ENCODE peak calls at places on chromosomes 2 and 18, in eight cellular contexts. One of them, this sample, is unnamed.

GRCh38 chr2:126887506-126887905 is 11.2 kb upstream of the TEX51 start:
- DNase-seq in IMR-90: no peak
- DNase-seq in PC-9: no peak
- DNase-seq in breast epithelium: peak; percentile 24
- DNase-seq in mucosa of descending colon: no peak
- DNase-seq in CD4-positive, alpha-beta memory T cell: no peak
- DNase-seq in endothelial cell of umbilical vein: no peak
- DNase-seq in GM23338: no peak
- DNase-seq in this sample: no peak

GRCh38 chr2:40105593-40105992 is 326.5 kb upstream of the THUMPD2 start:
- DNase-seq in PC-9: no peak
- DNase-seq in mucosa of descending colon: no peak
- DNase-seq in GM23338: no peak
- DNase-seq in IMR-90: peak; percentile 33
- DNase-seq in CD4-positive, alpha-beta memory T cell: no peak
- DNase-seq in endothelial cell of umbilical vein: no peak
- DNase-seq in breast epithelium: no peak
- DNase-seq in this sample: no peak

GRCh38 chr2:204315236-204315662 is 230.0 kb upstream of the PARD3B start:
- DNase-seq in breast epithelium: no peak
- DNase-seq in mucosa of descending colon: no peak
- DNase-seq in IMR-90: peak; percentile 32
- DNase-seq in endothelial cell of umbilical vein: no peak
- DNase-seq in CD4-positive, alpha-beta memory T cell: no peak
- DNase-seq in PC-9: no peak
- DNase-seq in GM23338: no peak
- DNase-seq in this sample: no peak

GRCh38 chr2:214019229-214019972 is 391.5 kb upstream of the VWC2L start:
- DNase-seq in endothelial cell of umbilical vein: peak; percentile 94
- DNase-seq in IMR-90: peak; percentile 97
- DNase-seq in breast epithelium: no peak
- DNase-seq in PC-9: peak; percentile 96
- DNase-seq in CD4-positive, alpha-beta memory T cell: no peak
- DNase-seq in GM23338: no peak
- DNase-seq in mucosa of descending colon: no peak
- DNase-seq in this sample: peak; percentile 95

GRCh38 chr2:188132385-188132784 is 159.3 kb upstream of the GULP1 start:
- DNase-seq in endothelial cell of umbilical vein: no peak
- DNase-seq in GM23338: no peak
- DNase-seq in mucosa of descending colon: no peak
- DNase-seq in IMR-90: no peak
- DNase-seq in PC-9: no peak
- DNase-seq in breast epithelium: no peak
- DNase-seq in CD4-positive, alpha-beta memory T cell: no peak
- DNase-seq in this sample: no peak

GRCh38 chr18:13313006-13313661 is 94.6 kb downstream of the LDLRAD4 start:
- DNase-seq in IMR-90: no peak
- DNase-seq in breast epithelium: no peak
- DNase-seq in mucosa of descending colon: no peak
- DNase-seq in PC-9: no peak
- DNase-seq in GM23338: no peak
- DNase-seq in endothelial cell of umbilical vein: no peak
- DNase-seq in CD4-positive, alpha-beta memory T cell: no peak
- DNase-seq in this sample: no peak

GRCh38 chr2:185456517-185456916 is 282.1 kb upstream of the FSIP2 start:
- DNase-seq in endothelial cell of umbilical vein: no peak
- DNase-seq in GM23338: no peak
- DNase-seq in mucosa of descending colon: no peak
- DNase-seq in PC-9: no peak
- DNase-seq in IMR-90: no peak
- DNase-seq in breast epithelium: no peak
- DNase-seq in CD4-positive, alpha-beta memory T cell: no peak
- DNase-seq in this sample: peak; percentile 81

GRCh38 chr2:214593723-214594122 is 182.9 kb downstream of the VWC2L start:
- DNase-seq in PC-9: peak; percentile 48
- DNase-seq in CD4-positive, alpha-beta memory T cell: no peak
- DNase-seq in endothelial cell of umbilical vein: no peak
- DNase-seq in GM23338: peak; percentile 89
- DNase-seq in IMR-90: peak; percentile 93
- DNase-seq in mucosa of descending colon: no peak
- DNase-seq in breast epithelium: no peak
- DNase-seq in this sample: peak; percentile 41

GRCh38 chr2:82950148-82950547 is 1508.9 kb downstream of the SUCLG1 start:
- DNase-seq in CD4-positive, alpha-beta memory T cell: no peak
- DNase-seq in mucosa of descending colon: no peak
- DNase-seq in breast epithelium: no peak
- DNase-seq in GM23338: no peak
- DNase-seq in endothelial cell of umbilical vein: no peak
- DNase-seq in PC-9: no peak
- DNase-seq in IMR-90: no peak
- DNase-seq in this sample: no peak

GRCh38 chr2:217106650-217107014 is 246.8 kb upstream of the TNP1 start:
- DNase-seq in endothelial cell of umbilical vein: no peak
- DNase-seq in CD4-positive, alpha-beta memory T cell: no peak
- DNase-seq in mucosa of descending colon: no peak
- DNase-seq in GM23338: peak; percentile 75
- DNase-seq in PC-9: no peak
- DNase-seq in IMR-90: peak; percentile 65
- DNase-seq in breast epithelium: no peak
- DNase-seq in this sample: peak; percentile 55

GRCh38 chr2:239787651-239788050 is 237.5 kb downstream of the NDUFA10 start:
- DNase-seq in mucosa of descending colon: no peak
- DNase-seq in GM23338: no peak
- DNase-seq in endothelial cell of umbilical vein: no peak
- DNase-seq in breast epithelium: no peak
- DNase-seq in CD4-positive, alpha-beta memory T cell: no peak
- DNase-seq in IMR-90: no peak
- DNase-seq in PC-9: no peak
- DNase-seq in this sample: no peak

GRCh38 chr18:45069542-45069941 is 388.9 kb downstream of the SETBP1 start:
- DNase-seq in CD4-positive, alpha-beta memory T cell: no peak
- DNase-seq in endothelial cell of umbilical vein: no peak
- DNase-seq in IMR-90: no peak
- DNase-seq in mucosa of descending colon: no peak
- DNase-seq in breast epithelium: no peak
- DNase-seq in GM23338: no peak
- DNase-seq in PC-9: no peak
- DNase-seq in this sample: no peak

GRCh38 chr2:102488063-102488462 is 15.0 kb downstream of the SLC9A4 start:
- DNase-seq in mucosa of descending colon: no peak
- DNase-seq in IMR-90: peak; percentile 51
- DNase-seq in GM23338: no peak
- DNase-seq in PC-9: peak; percentile 99
- DNase-seq in breast epithelium: no peak
- DNase-seq in endothelial cell of umbilical vein: peak; percentile 4
- DNase-seq in CD4-positive, alpha-beta memory T cell: no peak
- DNase-seq in this sample: peak; percentile 95

GRCh38 chr2:102245266-102246151 is 58.7 kb downstream of the IL1RL2 start:
- DNase-seq in CD4-positive, alpha-beta memory T cell: no peak
- DNase-seq in endothelial cell of umbilical vein: peak; percentile 20
- DNase-seq in breast epithelium: no peak
- DNase-seq in PC-9: no peak
- DNase-seq in mucosa of descending colon: no peak
- DNase-seq in IMR-90: peak; percentile 18
- DNase-seq in GM23338: peak; percentile 59
- DNase-seq in this sample: peak; percentile 49

GRCh38 chr2:67453365-67453764 is 56.2 kb downstream of the ETAA1 start:
- DNase-seq in breast epithelium: no peak
- DNase-seq in IMR-90: peak; percentile 70
- DNase-seq in PC-9: peak; percentile 46
- DNase-seq in CD4-positive, alpha-beta memory T cell: no peak
- DNase-seq in endothelial cell of umbilical vein: no peak
- DNase-seq in GM23338: no peak
- DNase-seq in mucosa of descending colon: no peak
- DNase-seq in this sample: peak; percentile 84
- H3K4me1 ChIP-seq in breast epithelium: no peaks in the 10 kb centered on the region
- H3K4me1 ChIP-seq in IMR-90: no peaks in the 10 kb centered on the region
- H3K4me1 ChIP-seq in PC-9: peaks cover 37% of the 10 kb centered on the region
- H3K4me1 ChIP-seq in CD4-positive, alpha-beta memory T cell: no peaks in the 10 kb centered on the region
- H3K4me1 ChIP-seq in endothelial cell of umbilical vein: no peaks in the 10 kb centered on the region
- H3K4me1 ChIP-seq in GM23338: no peaks in the 10 kb centered on the region
- H3K4me1 ChIP-seq in mucosa of descending colon: no peaks in the 10 kb centered on the region
- H3K4me1 ChIP-seq in this sample: peaks cover 55% of the 10 kb centered on the region

DNA sequence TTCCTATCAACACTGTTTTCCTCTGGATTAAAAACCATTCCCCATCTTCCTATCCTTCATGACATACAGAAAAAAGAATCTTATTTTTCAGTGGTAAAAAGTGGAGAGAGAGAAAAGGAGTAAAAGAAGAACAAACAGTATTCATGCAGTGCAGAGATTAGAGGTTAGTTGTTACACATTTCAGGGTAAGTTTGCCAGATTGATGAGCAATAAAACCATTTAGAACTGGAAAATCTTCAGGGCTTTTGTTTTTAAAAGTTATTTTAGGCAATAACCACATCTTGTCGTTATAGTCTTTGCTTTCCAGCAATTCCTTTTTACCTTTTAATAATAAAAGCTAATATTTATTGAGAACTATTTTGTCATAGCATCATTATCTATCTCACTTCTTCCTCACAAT is 104.5 kb downstream of the GPD2 start:
- DNase-seq in mucosa of descending colon: no peak
- DNase-seq in CD4-positive, alpha-beta memory T cell: no peak
- DNase-seq in breast epithelium: no peak
- DNase-seq in PC-9: no peak
- DNase-seq in endothelial cell of umbilical vein: no peak
- DNase-seq in IMR-90: peak; percentile 4
- DNase-seq in GM23338: no peak
- DNase-seq in this sample: no peak
- H3K4me1 ChIP-seq in mucosa of descending colon: no peaks in the 10 kb centered on the region
- H3K4me1 ChIP-seq in CD4-positive, alpha-beta memory T cell: no peaks in the 10 kb centered on the region
- H3K4me1 ChIP-seq in breast epithelium: no peaks in the 10 kb centered on the region
- H3K4me1 ChIP-seq in PC-9: no peaks in the 10 kb centered on the region
- H3K4me1 ChIP-seq in endothelial cell of umbilical vein: no peaks in the 10 kb centered on the region
- H3K4me1 ChIP-seq in IMR-90: peaks cover 5% of the 10 kb centered on the region
- H3K4me1 ChIP-seq in GM23338: peaks cover under 1% of the 10 kb centered on the region
- H3K4me1 ChIP-seq in this sample: no peaks in the 10 kb centered on the region

GRCh38 chr2:62736899-62737559 is 31.5 kb downstream of the EHBP1 start:
- DNase-seq in endothelial cell of umbilical vein: no peak
- DNase-seq in GM23338: peak; percentile 42
- DNase-seq in breast epithelium: no peak
- DNase-seq in PC-9: no peak
- DNase-seq in IMR-90: no peak
- DNase-seq in mucosa of descending colon: no peak
- DNase-seq in CD4-positive, alpha-beta memory T cell: no peak
- DNase-seq in this sample: no peak
- H3K4me1 ChIP-seq in endothelial cell of umbilical vein: peaks cover 3% of the 10 kb centered on the region
- H3K4me1 ChIP-seq in GM23338: peaks cover 44% of the 10 kb centered on the region
- H3K4me1 ChIP-seq in breast epithelium: no peaks in the 10 kb centered on the region
- H3K4me1 ChIP-seq in PC-9: peaks cover 11% of the 10 kb centered on the region
- H3K4me1 ChIP-seq in IMR-90: peaks cover 4% of the 10 kb centered on the region
- H3K4me1 ChIP-seq in mucosa of descending colon: no peaks in the 10 kb centered on the region
- H3K4me1 ChIP-seq in CD4-positive, alpha-beta memory T cell: no peaks in the 10 kb centered on the region
- H3K4me1 ChIP-seq in this sample: no peaks in the 10 kb centered on the region

DNA sequence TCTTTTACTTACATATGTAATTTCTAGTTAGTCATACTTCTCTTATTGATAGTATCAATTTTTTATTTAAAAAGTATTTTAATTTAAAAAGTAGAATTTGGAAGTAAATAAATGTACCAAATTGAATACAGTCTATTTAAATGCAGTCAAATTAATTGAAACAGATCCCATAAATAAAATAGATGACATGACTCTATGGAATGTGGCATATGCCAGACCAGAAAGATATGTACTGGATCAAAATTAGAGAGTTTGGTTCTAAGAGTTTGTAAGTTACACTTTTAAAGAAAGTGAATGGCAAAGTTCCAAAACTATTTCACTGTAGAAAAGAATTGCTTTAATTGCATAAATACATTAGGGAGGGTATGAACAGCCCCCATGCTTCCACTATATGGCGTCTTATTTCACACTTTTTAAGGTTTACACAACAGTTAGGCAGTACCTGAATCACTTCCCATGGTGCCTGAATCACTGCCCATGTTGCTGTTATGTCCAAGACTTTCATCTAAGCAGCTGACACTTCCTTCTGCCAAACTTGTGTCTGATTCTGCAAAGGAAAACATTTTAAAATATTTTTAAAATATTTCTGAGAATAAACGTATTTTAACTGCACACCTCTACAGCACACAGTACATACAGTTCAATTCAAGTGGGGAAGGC is 25.2 kb downstream of the IFIH1 start:
- DNase-seq in breast epithelium: no peak
- DNase-seq in endothelial cell of umbilical vein: peak; percentile 5
- DNase-seq in PC-9: no peak
- DNase-seq in IMR-90: peak; percentile 47
- DNase-seq in GM23338: no peak
- DNase-seq in CD4-positive, alpha-beta memory T cell: no peak
- DNase-seq in mucosa of descending colon: no peak
- DNase-seq in this sample: peak; percentile 57
- H3K4me1 ChIP-seq in breast epithelium: no peaks in the 10 kb centered on the region
- H3K4me1 ChIP-seq in endothelial cell of umbilical vein: no peaks in the 10 kb centered on the region
- H3K4me1 ChIP-seq in PC-9: peaks cover 3% of the 10 kb centered on the region
- H3K4me1 ChIP-seq in IMR-90: peaks cover 2% of the 10 kb centered on the region
- H3K4me1 ChIP-seq in GM23338: no peaks in the 10 kb centered on the region
- H3K4me1 ChIP-seq in CD4-positive, alpha-beta memory T cell: no peaks in the 10 kb centered on the region
- H3K4me1 ChIP-seq in mucosa of descending colon: no peaks in the 10 kb centered on the region
- H3K4me1 ChIP-seq in this sample: peaks cover 13% of the 10 kb centered on the region

GRCh38 chr2:68756178-68756577 is 21.6 kb downstream of the ARHGAP25 start:
- DNase-seq in IMR-90: no peak
- DNase-seq in CD4-positive, alpha-beta memory T cell: no peak
- DNase-seq in mucosa of descending colon: no peak
- DNase-seq in breast epithelium: no peak
- DNase-seq in endothelial cell of umbilical vein: no peak
- DNase-seq in PC-9: no peak
- DNase-seq in GM23338: peak; percentile 65
- DNase-seq in this sample: no peak

GRCh38 chr2:68753318-68753717 is 18.7 kb downstream of the ARHGAP25 start:
- DNase-seq in breast epithelium: no peak
- DNase-seq in endothelial cell of umbilical vein: no peak
- DNase-seq in mucosa of descending colon: no peak
- DNase-seq in IMR-90: no peak
- DNase-seq in CD4-positive, alpha-beta memory T cell: peak; percentile 62
- DNase-seq in PC-9: no peak
- DNase-seq in GM23338: no peak
- DNase-seq in this sample: no peak

GRCh38 chr2:68751397-68752339 is 17.1 kb downstream of the ARHGAP25 start:
- DNase-seq in CD4-positive, alpha-beta memory T cell: peak; percentile 90
- DNase-seq in GM23338: peak; percentile 95
- DNase-seq in IMR-90: peak; percentile 87
- DNase-seq in breast epithelium: peak; percentile 92
- DNase-seq in endothelial cell of umbilical vein: peak; percentile 91
- DNase-seq in mucosa of descending colon: peak; percentile 93
- DNase-seq in PC-9: peak; percentile 59
- DNase-seq in this sample: peak; percentile 95

GRCh38 chr2:68757081-68757480 is 22.5 kb downstream of the ARHGAP25 start:
- DNase-seq in CD4-positive, alpha-beta memory T cell: no peak
- DNase-seq in PC-9: no peak
- DNase-seq in endothelial cell of umbilical vein: no peak
- DNase-seq in IMR-90: no peak
- DNase-seq in mucosa of descending colon: no peak
- DNase-seq in breast epithelium: no peak
- DNase-seq in GM23338: no peak
- DNase-seq in this sample: no peak

GRCh38 chr2:68755071-68755470 is 20.5 kb downstream of the ARHGAP25 start:
- DNase-seq in mucosa of descending colon: no peak
- DNase-seq in CD4-positive, alpha-beta memory T cell: no peak
- DNase-seq in IMR-90: peak; percentile 58
- DNase-seq in breast epithelium: no peak
- DNase-seq in endothelial cell of umbilical vein: peak; percentile 51
- DNase-seq in PC-9: no peak
- DNase-seq in GM23338: no peak
- DNase-seq in this sample: no peak
- H3K4me1 ChIP-seq in mucosa of descending colon: peaks cover 9% of the 10 kb centered on the region
- H3K4me1 ChIP-seq in CD4-positive, alpha-beta memory T cell: peaks cover 98% of the 10 kb centered on the region
- H3K4me1 ChIP-seq in IMR-90: no peaks in the 10 kb centered on the region
- H3K4me1 ChIP-seq in breast epithelium: no peaks in the 10 kb centered on the region
- H3K4me1 ChIP-seq in endothelial cell of umbilical vein: peaks cover 7% of the 10 kb centered on the region
- H3K4me1 ChIP-seq in PC-9: no peaks in the 10 kb centered on the region
- H3K4me1 ChIP-seq in GM23338: peaks cover 4% of the 10 kb centered on the region
- H3K4me1 ChIP-seq in this sample: no peaks in the 10 kb centered on the region

GRCh38 chr18:11951390-11951851 is 29.9 kb upstream of the IMPA2 start:
- DNase-seq in endothelial cell of umbilical vein: no peak
- DNase-seq in mucosa of descending colon: no peak
- DNase-seq in breast epithelium: no peak
- DNase-seq in GM23338: peak; percentile 31
- DNase-seq in PC-9: no peak
- DNase-seq in CD4-positive, alpha-beta memory T cell: no peak
- DNase-seq in IMR-90: no peak
- DNase-seq in this sample: no peak
- H3K4me1 ChIP-seq in endothelial cell of umbilical vein: peaks cover 15% of the 10 kb centered on the region
- H3K4me1 ChIP-seq in mucosa of descending colon: peaks cover 14% of the 10 kb centered on the region
- H3K4me1 ChIP-seq in breast epithelium: no peaks in the 10 kb centered on the region
- H3K4me1 ChIP-seq in GM23338: peaks cover 32% of the 10 kb centered on the region
- H3K4me1 ChIP-seq in PC-9: peaks cover 21% of the 10 kb centered on the region
- H3K4me1 ChIP-seq in CD4-positive, alpha-beta memory T cell: peaks cover 7% of the 10 kb centered on the region
- H3K4me1 ChIP-seq in IMR-90: peaks cover 31% of the 10 kb centered on the region
- H3K4me1 ChIP-seq in this sample: peaks cover 29% of the 10 kb centered on the region